ENCODE peak calls at places on chromosomes 3 and 15, in eight cellular contexts. Q, B, W, N, E, S, V and X are unnamed samples. For H3K9me3, the result is how much of the 10 kb centered on the place peaks cover.

GRCh38 chr3:15629860-15630597 is 28.5 kb downstream of the BTD start:
- DNase-seq in Q (peak), B (peak), W (peak), N (peak), E (peak), S (peak), V (peak), X (no peak)

GRCh38 chr3:132033471-132033870 is 1.3 kb downstream of the CPNE4 start:
- DNase-seq in Q (no peak), B (no peak), W (no peak), N (no peak), E (no peak), S (no peak), V (no peak), X (no peak)

GRCh38 chr15:64720188-64720587 is 55.2 kb downstream of the RBPMS2 start:
- DNase-seq in Q (no peak), B (no peak), W (no peak), N (no peak), E (no peak), S (no peak), V (no peak), X (no peak)

GRCh38 chr3:24583004-24583403 is 88.4 kb upstream of the THRB start:
- DNase-seq in Q (no peak), B (no peak), W (no peak), N (no peak), E (no peak), S (peak), V (no peak), X (no peak)

GRCh38 chr15:52493968-52494367 is 34.7 kb downstream of the MYO5A start:
- DNase-seq in Q (no peak), B (peak), W (no peak), N (no peak), E (no peak), S (peak), V (no peak), X (no peak)

GRCh38 chr3:112619295-112619694 is 21.6 kb downstream of the CCDC80 start:
- DNase-seq in Q (no peak), B (peak), W (no peak), N (no peak), E (no peak), S (peak), V (no peak), X (no peak)

GRCh38 chr3:32614956-32615355 is 44.3 kb upstream of the DYNC1LI1 start:
- DNase-seq in Q (no peak), B (peak), W (no peak), N (no peak), E (no peak), S (peak), V (no peak), X (no peak)

GRCh38 chr15:44447772-44448376 is 20.4 kb downstream of the CTDSPL2 start:
- DNase-seq in Q (no peak), B (no peak), W (no peak), N (no peak), E (no peak), S (no peak), V (no peak), X (no peak)

GRCh38 chr15:55897560-55898336 is 95.7 kb downstream of the NEDD4 start:
- DNase-seq in Q (peak), B (peak), W (peak), N (peak), E (no peak), S (peak), V (peak), X (no peak)

GRCh38 chr3:124701687-124702086 is 28.6 kb upstream of the UMPS start:
- DNase-seq in Q (no peak), B (peak), W (no peak), N (no peak), E (no peak), S (peak), V (no peak), X (no peak)

GRCh38 chr3:10527295-10528016 is 22.1 kb upstream of the ATP2B2 start:
- DNase-seq in Q (no peak), B (no peak), W (no peak), N (no peak), E (no peak), S (no peak), V (no peak), X (no peak)

GRCh38 chr3:176354843-176355242 is 842.4 kb downstream of the TBL1XR1 start:
- DNase-seq in Q (no peak), B (no peak), W (no peak), N (no peak), E (no peak), S (no peak), V (no peak), X (no peak)

GRCh38 chr3:126284258-126284904 is 72.8 kb downstream of the KLF15 start:
- DNase-seq in Q (no peak), B (peak), W (no peak), N (no peak), E (no peak), S (peak), V (no peak), X (no peak)

GRCh38 chr3:126287171-126287535 is 70.1 kb downstream of the KLF15 start:
- DNase-seq in Q (no peak), B (no peak), W (no peak), N (no peak), E (no peak), S (no peak), V (no peak), X (no peak)

GRCh38 chr3:126287536-126288181 is 69.5 kb downstream of the KLF15 start:
- DNase-seq in Q (peak), B (peak), W (peak), N (peak), E (peak), S (peak), V (peak), X (peak)

GRCh38 chr3:126288314-126288713 is 68.9 kb downstream of the KLF15 start:
- DNase-seq in Q (no peak), B (no peak), W (peak), N (no peak), E (peak), S (no peak), V (peak), X (no peak)

GRCh38 chr3:126285369-126285768 is 71.8 kb downstream of the KLF15 start:
- DNase-seq in Q (no peak), B (no peak), W (no peak), N (no peak), E (no peak), S (no peak), V (no peak), X (no peak)
- H3K9me3 ChIP-seq in Q (under half), B (under half), W (under half), N (under half), E (under half), S (under half), V (under half), X (under half)

DNA sequence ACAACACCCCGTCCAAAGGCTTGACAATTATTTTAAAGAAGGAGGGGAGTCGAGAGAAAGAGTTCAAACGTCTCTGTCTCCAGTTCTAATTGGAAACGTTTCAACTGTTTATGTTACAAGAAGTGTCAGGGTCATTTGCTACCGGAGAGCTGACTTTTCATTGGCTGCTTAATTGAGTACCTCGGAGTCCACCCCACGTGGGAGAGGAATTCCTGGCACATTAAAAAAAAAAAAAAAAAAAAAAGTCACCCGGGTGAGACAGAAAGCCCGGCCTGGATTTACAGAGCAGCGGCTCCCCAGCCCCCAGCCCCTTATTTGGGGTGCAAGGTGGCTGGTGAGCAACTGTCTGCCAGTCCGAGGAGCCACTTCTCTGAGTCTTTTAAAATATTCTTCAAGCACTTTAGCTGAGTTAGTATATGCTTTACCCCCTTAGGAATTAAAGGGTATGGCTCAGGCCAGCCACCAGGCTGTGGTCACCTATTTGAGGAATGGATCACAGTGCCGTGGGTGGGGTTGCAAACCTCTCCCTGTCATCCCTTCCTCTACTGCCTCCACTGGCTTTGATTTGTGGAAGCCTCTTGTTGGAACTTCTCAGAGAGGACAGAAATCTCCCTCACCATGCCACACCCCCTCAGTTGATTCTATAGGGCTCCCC is 3.9 kb upstream of the TLE3 start:
- DNase-seq in Q (peak), B (peak), W (peak), N (peak), E (peak), S (peak), V (peak), X (peak)
- H3K4me3 ChIP-seq in Q (no peak), B (no peak), W (no peak), N (no peak), E (peak), S (no peak), V (no peak), X (no peak)

DNA sequence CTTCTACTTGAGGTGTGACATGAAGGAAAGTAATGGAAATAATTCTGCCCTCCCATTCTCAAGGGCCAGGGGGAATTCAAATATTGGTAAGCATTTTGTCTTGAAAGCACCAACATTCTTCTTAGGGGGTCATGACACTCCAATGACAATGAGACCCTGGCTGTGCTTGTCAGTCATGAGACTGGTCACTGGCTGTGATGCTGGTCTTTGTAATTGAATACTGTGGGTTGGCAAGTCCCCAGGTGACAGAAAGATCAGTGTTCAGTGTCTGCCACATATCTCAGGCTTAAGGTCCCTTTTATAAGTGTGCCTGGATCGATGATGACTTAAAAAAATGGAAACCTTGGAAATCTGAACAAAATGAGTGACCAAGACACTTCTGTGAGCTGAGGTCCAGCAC is 151.4 kb downstream of the SNRPN start:
- DNase-seq in Q (no peak), B (no peak), W (no peak), N (no peak), E (no peak), S (no peak), V (no peak), X (no peak)
- H3K9me3 ChIP-seq in Q (under half), B (under half), W (under half), N (under half), E (half or more), S (under half), V (under half), X (under half)

DNA sequence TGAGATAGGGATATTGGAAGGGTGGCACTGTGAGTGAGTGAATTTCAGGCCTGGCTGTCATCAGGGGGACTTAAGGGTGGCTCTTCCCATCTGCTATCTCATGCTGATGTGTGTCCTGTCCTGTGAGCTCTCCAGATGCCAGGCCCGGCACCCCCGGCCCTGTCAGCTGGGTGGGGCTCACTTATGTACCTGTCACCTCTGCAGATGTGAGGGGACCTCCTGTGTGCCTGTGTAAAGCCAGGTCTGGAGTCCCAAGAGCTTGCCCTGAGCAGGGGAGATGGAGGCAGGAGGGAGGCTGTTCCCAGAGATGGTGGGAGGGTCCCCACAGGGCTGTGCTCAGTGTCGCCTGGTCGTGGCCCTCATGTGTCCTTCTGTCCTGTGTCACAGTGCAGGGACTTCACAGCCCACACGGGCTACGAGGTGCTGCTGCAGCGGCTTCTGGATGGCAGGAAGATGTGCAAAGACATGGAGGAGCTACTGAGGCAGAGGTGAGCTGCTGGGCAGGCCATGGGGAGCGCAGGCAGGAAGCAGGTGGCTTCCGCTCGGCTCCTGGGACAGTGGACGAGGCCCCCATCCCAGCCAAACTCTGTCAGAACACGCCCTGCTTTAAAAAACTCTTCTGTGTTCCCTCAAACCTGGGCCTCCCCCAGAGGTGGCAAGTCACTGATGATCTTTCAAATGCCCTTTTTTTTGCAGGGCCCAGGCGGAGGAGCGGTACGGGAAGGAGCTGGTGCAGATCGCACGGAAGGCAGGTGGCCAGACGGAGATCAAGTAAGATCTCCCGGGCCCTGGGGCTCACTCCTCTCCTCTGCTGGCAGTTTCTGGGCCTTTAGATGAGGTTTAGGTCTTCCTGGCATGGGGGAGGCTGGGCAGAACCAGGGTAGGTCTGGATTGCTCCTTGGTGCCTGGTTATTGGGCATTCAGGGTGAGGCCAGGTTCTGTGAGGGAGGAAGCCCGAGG is 23.1 kb downstream of the PSTPIP1 start:
- DNase-seq in Q (no peak), B (no peak), W (no peak), N (no peak), E (peak), S (no peak), V (no peak), X (no peak)
- H3K4me3 ChIP-seq in Q (no peak), B (no peak), W (no peak), N (no peak), E (no peak), S (no peak), V (no peak), X (no peak)

GRCh38 chr3:39349080-39349479 is 19.6 kb downstream of the CCR8 start:
- DNase-seq in Q (no peak), B (no peak), W (no peak), N (no peak), E (no peak), S (no peak), V (no peak), X (no peak)

GRCh38 chr3:39350714-39351113 is 21.2 kb downstream of the CCR8 start:
- DNase-seq in Q (no peak), B (no peak), W (no peak), N (no peak), E (no peak), S (no peak), V (peak), X (no peak)

GRCh38 chr3:39344746-39345344 is 15.3 kb downstream of the CCR8 start:
- DNase-seq in Q (no peak), B (no peak), W (no peak), N (no peak), E (no peak), S (no peak), V (no peak), X (no peak)

GRCh38 chr3:39346785-39347585 is 17.5 kb downstream of the CCR8 start:
- DNase-seq in Q (no peak), B (no peak), W (no peak), N (no peak), E (no peak), S (no peak), V (no peak), X (no peak)

GRCh38 chr3:39347586-39347876 is 18.0 kb downstream of the CCR8 start:
- DNase-seq in Q (no peak), B (no peak), W (no peak), N (no peak), E (no peak), S (no peak), V (no peak), X (no peak)
- H3K9me3 ChIP-seq in Q (under half), B (under half), W (under half), N (under half), E (under half), S (under half), V (under half), X (under half)

GRCh38 chr3:150682819-150683218 is 20.9 kb downstream of the ERICH6 start:
- DNase-seq in Q (no peak), B (no peak), W (no peak), N (no peak), E (no peak), S (no peak), V (no peak), X (no peak)

GRCh38 chr3:150675587-150675986 is 28.1 kb downstream of the ERICH6 start:
- DNase-seq in Q (no peak), B (no peak), W (no peak), N (no peak), E (no peak), S (no peak), V (no peak), X (no peak)

GRCh38 chr3:150681037-150681436 is 22.7 kb downstream of the ERICH6 start:
- DNase-seq in Q (no peak), B (no peak), W (no peak), N (no peak), E (no peak), S (no peak), V (no peak), X (no peak)

DNA sequence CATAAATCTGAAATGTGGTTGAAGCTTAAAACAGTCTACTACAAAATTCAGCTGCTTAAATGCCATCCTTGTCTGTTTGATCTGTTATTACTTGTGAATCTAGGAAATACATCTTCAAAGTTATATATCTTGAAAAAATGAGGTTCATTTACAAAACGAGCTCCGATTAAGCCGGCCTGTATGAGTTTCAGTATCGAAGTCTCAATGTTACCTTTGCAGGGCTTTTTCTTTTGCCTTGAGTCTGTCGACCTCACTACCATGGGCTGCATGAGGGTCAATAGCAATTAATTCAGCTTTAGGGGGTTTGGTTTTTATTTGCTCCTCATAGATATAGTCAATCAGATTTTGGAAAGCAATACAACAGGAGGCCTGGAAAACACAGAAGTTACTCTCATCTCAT is 23.2 kb downstream of the ERICH6 start:
- DNase-seq in Q (no peak), B (no peak), W (no peak), N (no peak), E (no peak), S (no peak), V (no peak), X (no peak)
- H3K4me3 ChIP-seq in Q (no peak), B (no peak), W (no peak), N (no peak), E (no peak), S (no peak), V (no peak), X (no peak)

GRCh38 chr15:86336051-86336788 is 256.5 kb downstream of the AGBL1 start:
- DNase-seq in Q (no peak), B (no peak), W (no peak), N (no peak), E (no peak), S (peak), V (no peak), X (no peak)

GRCh38 chr15:86333819-86334218 is 254.1 kb downstream of the AGBL1 start:
- DNase-seq in Q (no peak), B (no peak), W (no peak), N (no peak), E (no peak), S (no peak), V (no peak), X (no peak)

GRCh38 chr15:86337071-86337470 is 257.4 kb downstream of the AGBL1 start:
- DNase-seq in Q (no peak), B (no peak), W (no peak), N (no peak), E (no peak), S (no peak), V (no peak), X (no peak)
- H3K9me3 ChIP-seq in Q (under half), B (under half), W (under half), N (under half), E (under half), S (under half), V (under half), X (under half)

GRCh38 chr3:175149675-175150074 is 290.5 kb downstream of the NAALADL2 start:
- DNase-seq in Q (peak), B (peak), W (no peak), N (no peak), E (no peak), S (no peak), V (peak), X (peak)
- H3K4me3 ChIP-seq in Q (no peak), B (no peak), W (no peak), N (no peak), E (no peak), S (no peak), V (no peak), X (no peak)